ENCODE peak calls at places on chromosomes 11 and 22, in eight cellular contexts. V, J, I, P, Y, C, O and G are unnamed samples.

GRCh38 chr22:19361501-19362103 is 69.9 kb downstream of the HIRA start:
- DNase-seq in P (no peak), C (no peak), Y (no peak), O (no peak), V (no peak), I (no peak), J (no peak), G (no peak)

GRCh38 chr22:20044495-20045151 is 23.7 kb downstream of the TANGO2 start:
- DNase-seq in Y (no peak), I (no peak), J (no peak), O (no peak), C (no peak), P (no peak), V (no peak), G (no peak)

GRCh38 chr11:12050911-12051667 is 42.7 kb upstream of the DKK3 start:
- DNase-seq in C (no peak), J (no peak), Y (no peak), V (no peak), O (no peak), P (no peak), I (no peak), G (no peak)

GRCh38 chr11:6646631-6647281 is 8.9 kb downstream of the DCHS1 start:
- DNase-seq in O (no peak), Y (no peak), V (peak), P (no peak), I (no peak), J (peak), C (peak), G (no peak)

GRCh38 chr11:3177931-3178330 is 12.8 kb upstream of the OSBPL5 start:
- DNase-seq in Y (no peak), C (no peak), J (peak), O (no peak), P (no peak), I (no peak), V (no peak), G (no peak)

GRCh38 chr11:79480864-79481263 is 40.0 kb upstream of the TENM4 start:
- DNase-seq in V (no peak), P (no peak), J (no peak), Y (no peak), C (no peak), O (no peak), I (no peak), G (no peak)

GRCh38 chr22:29195964-29196666 is 9.6 kb upstream of the EMID1 start:
- DNase-seq in I (no peak), O (no peak), P (no peak), J (no peak), V (no peak), C (no peak), Y (no peak), G (no peak)

GRCh38 chr11:118398797-118399564 is 2.4 kb upstream of the ATP5MG start:
- DNase-seq in C (no peak), V (peak), I (no peak), J (peak), P (no peak), Y (no peak), O (no peak), G (no peak)

GRCh38 chr11:74443071-74443864 is 24.1 kb downstream of the KCNE3 start:
- DNase-seq in I (no peak), Y (no peak), J (peak), V (peak), O (peak), C (no peak), P (peak), G (no peak)

GRCh38 chr11:126476256-126476970 is 120.9 kb downstream of the ST3GAL4 start:
- DNase-seq in J (no peak), O (no peak), V (no peak), P (no peak), C (no peak), I (no peak), Y (no peak), G (no peak)

GRCh38 chr22:28142361-28142801 is 223.3 kb upstream of the PITPNB start:
- DNase-seq in J (peak), P (no peak), O (no peak), C (no peak), I (no peak), Y (peak), V (peak), G (peak)

GRCh38 chr11:19808076-19808911 is 95.7 kb downstream of the NAV2 start:
- DNase-seq in C (no peak), O (no peak), J (no peak), P (no peak), V (no peak), Y (no peak), I (no peak), G (no peak)

GRCh38 chr11:57427692-57428082 is 766 bp upstream of the SLC43A3 start:
- DNase-seq in Y (peak), V (peak), J (peak), C (no peak), P (no peak), O (no peak), I (no peak), G (no peak)

GRCh38 chr11:72736452-72737069 is 15.6 kb downstream of the ARAP1 start:
- DNase-seq in C (peak), V (peak), Y (no peak), P (peak), O (peak), I (no peak), J (peak), G (no peak)

GRCh38 chr11:111097191-111097590 is 148.3 kb upstream of the POU2AF2 start:
- DNase-seq in O (peak), I (peak), P (peak), C (no peak), V (peak), J (peak), Y (no peak), G (no peak)

GRCh38 chr22:24187731-24188644 is 6.7 kb downstream of the SUSD2 start:
- DNase-seq in J (no peak), I (no peak), O (no peak), Y (no peak), P (no peak), C (no peak), V (no peak), G (no peak)

GRCh38 chr11:41115066-41115465 is 344.4 kb downstream of the LRRC4C start:
- DNase-seq in J (no peak), P (no peak), Y (no peak), C (no peak), O (no peak), I (no peak), V (no peak), G (no peak)

GRCh38 chr22:32644252-32645100 is 157.0 kb upstream of the TIMP3 start:
- DNase-seq in P (no peak), Y (peak), I (no peak), V (peak), J (peak), C (no peak), O (peak), G (no peak)

GRCh38 chr11:134604886-134605285 is 192.8 kb upstream of the B3GAT1 start:
- DNase-seq in Y (no peak), I (no peak), J (no peak), V (no peak), P (no peak), O (no peak), C (no peak), G (no peak)

GRCh38 chr11:7031346-7031957 is 11.2 kb downstream of the NLRP14 start:
- DNase-seq in I (no peak), Y (no peak), V (no peak), C (no peak), J (no peak), P (no peak), O (no peak), G (no peak)

GRCh38 chr11:71155846-71156245 is 96.5 kb downstream of the SHANK2 start:
- DNase-seq in O (no peak), Y (no peak), V (no peak), J (no peak), I (no peak), P (no peak), C (no peak), G (no peak)

GRCh38 chr22:43099095-43099494 is 9.9 kb upstream of the TTLL1 start:
- DNase-seq in J (no peak), I (no peak), V (no peak), P (no peak), Y (no peak), O (no peak), C (no peak), G (no peak)

GRCh38 chr11:75283391-75283931 is 42.9 kb downstream of the TPBGL start:
- DNase-seq in J (no peak), P (no peak), I (no peak), C (no peak), O (no peak), Y (no peak), V (no peak), G (no peak)

GRCh38 chr11:995752-996420 is 40.6 kb downstream of the MUC6 start:
- DNase-seq in O (no peak), J (no peak), V (no peak), I (no peak), C (no peak), Y (no peak), P (no peak), G (peak)

GRCh38 chr22:25067851-25068421 is 115.4 kb downstream of the KIAA1671 start:
- DNase-seq in C (no peak), I (no peak), O (no peak), V (no peak), J (no peak), P (no peak), Y (no peak), G (peak)

GRCh38 chr11:116822575-116822974 is 529 bp downstream of the APOA4 start:
- DNase-seq in Y (no peak), J (no peak), I (no peak), C (no peak), V (no peak), O (no peak), P (no peak), G (no peak)

GRCh38 chr11:44257338-44258189 is 52.4 kb downstream of the ALX4 start:
- DNase-seq in I (no peak), O (no peak), J (no peak), V (no peak), C (no peak), P (no peak), Y (no peak), G (no peak)

GRCh38 chr11:128749986-128750385 is 56.1 kb downstream of the FLI1 start:
- DNase-seq in I (no peak), Y (no peak), O (no peak), V (no peak), P (no peak), C (no peak), J (no peak), G (no peak)

GRCh38 chr11:127564803-127565202 is 564.2 kb upstream of the KIRREL3 start:
- DNase-seq in C (no peak), O (no peak), J (no peak), V (peak), P (no peak), Y (no peak), I (no peak), G (peak)

GRCh38 chr22:30445438-30445936 is 19.9 kb downstream of the MTFP1 start:
- DNase-seq in V (peak), C (no peak), O (no peak), Y (no peak), P (no peak), I (no peak), J (peak), G (no peak)

GRCh38 chr22:30439226-30439625 is 13.7 kb downstream of the MTFP1 start:
- DNase-seq in O (no peak), J (no peak), V (no peak), P (no peak), I (no peak), C (no peak), Y (no peak), G (no peak)

GRCh38 chr22:30441088-30441487 is 15.5 kb downstream of the MTFP1 start:
- DNase-seq in Y (no peak), I (no peak), J (no peak), C (no peak), P (no peak), O (no peak), V (no peak), G (no peak)

GRCh38 chr22:30439836-30440235 is 14.3 kb downstream of the MTFP1 start:
- DNase-seq in I (no peak), Y (peak), C (no peak), J (no peak), P (no peak), V (no peak), O (no peak), G (no peak)

DNA sequence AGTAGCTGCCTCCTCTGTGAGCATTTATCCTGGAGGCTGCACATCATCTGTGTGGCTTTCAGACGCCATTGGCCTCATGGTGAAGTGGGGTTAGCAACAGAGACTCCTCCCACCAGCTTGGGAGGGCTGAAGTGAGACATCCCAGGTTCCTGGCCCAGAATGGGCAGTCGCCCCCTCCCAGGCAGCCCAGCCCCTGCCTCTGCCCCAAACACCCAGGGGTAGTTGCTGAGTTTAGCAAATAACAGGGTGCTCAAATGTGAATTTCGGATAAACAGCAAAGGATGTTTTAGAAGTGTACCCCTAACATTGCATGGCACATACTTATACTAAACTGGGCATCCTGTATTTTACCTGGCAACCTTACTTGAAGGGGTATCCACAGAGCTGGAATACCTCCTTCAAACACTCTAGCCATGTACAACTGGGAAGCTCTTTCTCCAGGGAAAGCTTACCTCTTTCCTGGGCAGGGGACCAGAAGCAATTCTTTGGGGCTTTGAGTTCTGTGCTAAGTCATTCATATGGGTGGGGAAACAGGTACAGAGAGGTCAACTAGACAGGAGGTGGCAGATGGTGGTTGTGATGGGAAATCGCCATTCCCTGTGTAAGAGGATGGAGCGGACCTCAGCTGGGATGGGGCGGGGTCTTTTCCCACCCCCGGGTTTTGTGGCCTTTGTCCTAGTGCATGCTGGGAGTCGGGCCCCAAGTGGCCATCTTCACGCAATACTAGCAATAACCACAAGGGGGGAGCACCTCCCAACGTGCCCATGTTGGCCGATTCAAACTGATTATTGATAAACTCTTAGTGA is 19.3 kb downstream of the MTFP1 start:
- DNase-seq in P (peak), C (peak), I (peak), Y (no peak), V (peak), J (peak), O (peak), G (no peak)
- TF ChIP-seq CTCF in P (peak), C (peak), I (peak), Y (no peak), V (peak), J (peak), O (peak), G (peak)

DNA sequence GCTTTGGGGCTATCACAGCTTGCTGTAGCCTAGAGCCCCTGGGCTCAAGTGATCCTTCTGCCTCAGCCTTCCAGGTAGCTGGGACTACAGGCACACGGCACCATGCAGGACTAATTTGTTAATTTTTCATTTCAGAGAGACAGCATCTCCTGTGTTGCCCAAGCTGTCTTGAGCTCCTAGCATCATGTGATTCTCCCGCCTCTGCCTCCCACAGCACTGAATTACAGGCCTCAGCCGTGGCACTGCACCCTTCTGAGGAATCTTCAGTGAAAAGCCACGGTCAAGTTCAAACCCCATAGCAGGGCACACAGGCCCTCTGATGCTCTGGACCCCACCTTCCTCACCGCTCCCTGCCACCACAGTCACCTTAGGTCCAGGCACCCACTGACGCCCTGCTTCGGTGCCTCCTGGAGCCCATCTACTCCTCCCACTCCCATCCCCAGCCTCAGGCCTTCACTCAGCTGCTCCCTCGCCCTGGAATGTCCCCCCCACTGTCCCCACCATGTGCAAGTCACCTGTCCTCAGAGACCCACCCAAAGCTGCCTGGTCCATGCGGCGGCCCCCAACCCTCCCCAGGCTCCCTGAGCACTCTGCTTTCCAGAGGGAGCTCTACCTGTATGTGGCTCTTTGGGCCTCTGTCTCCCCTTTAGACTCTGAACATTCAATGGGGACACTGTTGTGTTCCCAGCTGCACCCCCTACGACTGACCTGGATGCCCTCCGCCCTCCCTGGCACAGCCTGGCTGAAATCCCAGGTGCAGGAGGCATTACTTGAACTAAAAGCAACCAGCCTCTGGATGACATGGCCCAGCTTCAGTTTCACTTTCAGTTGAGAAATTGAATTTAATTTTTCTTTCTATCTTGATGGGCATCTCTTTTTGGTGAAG is 1.6 kb downstream of the APOL2 start:
- DNase-seq in V (no peak), J (peak), I (no peak), Y (no peak), P (no peak), O (no peak), C (no peak), G (no peak)
- TF ChIP-seq CTCF in V (no peak), J (no peak), I (no peak), Y (no peak), P (no peak), O (no peak), C (no peak), G (no peak)

GRCh38 chr11:34631737-34632104 is 10.8 kb downstream of the EHF start:
- DNase-seq in Y (no peak), J (no peak), O (no peak), V (no peak), C (no peak), I (no peak), P (no peak), G (no peak)
- TF ChIP-seq CTCF in Y (no peak), J (no peak), O (no peak), V (no peak), C (no peak), I (no peak), P (no peak), G (no peak)

DNA sequence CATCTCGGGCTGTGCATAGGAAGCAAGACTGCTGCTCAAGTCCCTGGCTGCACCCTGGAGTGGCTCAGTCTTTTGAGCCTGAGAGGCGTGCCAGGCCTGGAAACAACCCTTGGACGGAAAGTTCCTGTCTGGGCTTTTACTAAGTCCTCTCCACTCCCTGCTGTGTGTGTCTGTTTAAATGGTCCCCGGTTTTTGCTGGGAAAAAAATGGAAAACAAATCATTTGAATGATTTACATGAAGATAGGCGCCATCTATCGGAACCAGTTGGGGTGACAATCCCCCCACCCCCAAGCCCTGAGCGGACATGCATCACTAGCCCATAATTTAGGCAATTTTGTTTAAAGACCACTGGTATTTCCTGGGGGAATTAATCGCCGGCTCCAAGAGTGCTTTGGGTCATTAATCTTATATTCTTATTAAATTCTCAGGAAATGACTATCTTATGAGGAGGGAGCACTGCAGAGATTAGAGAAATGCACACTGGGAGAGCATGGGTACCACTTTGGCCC is 2.7 kb upstream of the GAB2 start:
- DNase-seq in J (peak), C (no peak), P (no peak), I (peak), Y (peak), V (peak), O (peak), G (peak)
- TF ChIP-seq CTCF in J (peak), C (peak), P (peak), I (peak), Y (no peak), V (peak), O (peak), G (peak)

GRCh38 chr11:47104337-47104950 is 72.2 kb downstream of the ARFGAP2 start:
- DNase-seq in P (no peak), Y (no peak), C (no peak), J (peak), V (peak), O (no peak), I (peak), G (no peak)

GRCh38 chr11:47099918-47100315 is 76.8 kb downstream of the ARFGAP2 start:
- DNase-seq in I (no peak), P (no peak), O (no peak), Y (no peak), C (no peak), J (no peak), V (no peak), G (no peak)

GRCh38 chr11:47105541-47105940 is 71.1 kb downstream of the ARFGAP2 start:
- DNase-seq in C (no peak), V (no peak), O (no peak), P (no peak), J (no peak), I (no peak), Y (no peak), G (no peak)

GRCh38 chr11:47099213-47099917 is 77.3 kb downstream of the ARFGAP2 start:
- DNase-seq in V (peak), I (no peak), O (no peak), C (no peak), J (peak), P (no peak), Y (no peak), G (peak)

GRCh38 chr11:47101452-47101851 is 75.2 kb downstream of the ARFGAP2 start:
- DNase-seq in O (no peak), C (no peak), P (no peak), J (no peak), Y (no peak), V (no peak), I (no peak), G (no peak)
- TF ChIP-seq CTCF in O (no peak), C (no peak), P (no peak), J (no peak), Y (no peak), V (no peak), I (no peak), G (no peak)